ENCODE peak calls at places on chromosomes 12 and 14, in ten cellular contexts. One of them, this sample, is unnamed.

GRCh38 chr14:22556990-22557623 is 31.9 kb downstream of the DAD1 start:
- DNase-seq in AG04449: no peak
- DNase-seq in astrocyte of the hippocampus: peak; percentile 90
- DNase-seq in DMS53: peak; percentile 81
- DNase-seq in left colon: peak; percentile 93
- DNase-seq in activated naive CD8-positive, alpha-beta T cell treated with anti-CD3 and anti-CD28 coated beads for 36 hours: peak; percentile 90
- DNase-seq in H9: peak; percentile 87
- DNase-seq in Daoy: peak; percentile 87
- DNase-seq in Right ventricle myocardium superior: peak; percentile 89
- DNase-seq in mucosa of descending colon: peak; percentile 93
- DNase-seq in this sample: peak; percentile 88

GRCh38 chr14:61345144-61345482 is 23.7 kb downstream of the PRKCH start:
- DNase-seq in AG04449: no peak
- DNase-seq in astrocyte of the hippocampus: no peak
- DNase-seq in DMS53: no peak
- DNase-seq in left colon: no peak
- DNase-seq in activated naive CD8-positive, alpha-beta T cell treated with anti-CD3 and anti-CD28 coated beads for 36 hours: no peak
- DNase-seq in H9: no peak
- DNase-seq in Daoy: no peak
- DNase-seq in Right ventricle myocardium superior: no peak
- DNase-seq in mucosa of descending colon: no peak
- DNase-seq in this sample: no peak

GRCh38 chr14:91317381-91318313 is 73.1 kb upstream of the GPR68 start:
- DNase-seq in AG04449: no peak
- DNase-seq in astrocyte of the hippocampus: peak; percentile 16
- DNase-seq in DMS53: no peak
- DNase-seq in left colon: peak; percentile 95
- DNase-seq in activated naive CD8-positive, alpha-beta T cell treated with anti-CD3 and anti-CD28 coated beads for 36 hours: peak; percentile 88
- DNase-seq in H9: no peak
- DNase-seq in Daoy: peak; percentile 80
- DNase-seq in Right ventricle myocardium superior: peak; percentile 90
- DNase-seq in mucosa of descending colon: peak; percentile 94
- DNase-seq in this sample: peak; percentile 74

GRCh38 chr14:76919811-76920571 is 93.8 kb downstream of the LRRC74A start:
- DNase-seq in AG04449: no peak
- DNase-seq in astrocyte of the hippocampus: peak; percentile 82
- DNase-seq in DMS53: peak; percentile 94
- DNase-seq in left colon: peak; percentile 53
- DNase-seq in activated naive CD8-positive, alpha-beta T cell treated with anti-CD3 and anti-CD28 coated beads for 36 hours: peak; percentile 55
- DNase-seq in H9: peak; percentile 70
- DNase-seq in Daoy: peak; percentile 93
- DNase-seq in Right ventricle myocardium superior: peak; percentile 69
- DNase-seq in mucosa of descending colon: peak; percentile 61
- DNase-seq in this sample: peak; percentile 33

GRCh38 chr12:20369164-20370000 is 1.0 kb downstream of the PDE3A start:
- DNase-seq in AG04449: no peak
- DNase-seq in astrocyte of the hippocampus: peak; percentile 84
- DNase-seq in DMS53: peak; percentile 89
- DNase-seq in left colon: peak; percentile 83
- DNase-seq in activated naive CD8-positive, alpha-beta T cell treated with anti-CD3 and anti-CD28 coated beads for 36 hours: peak; percentile 18
- DNase-seq in H9: peak; percentile 75
- DNase-seq in Daoy: peak; percentile 54
- DNase-seq in Right ventricle myocardium superior: peak; percentile 91
- DNase-seq in mucosa of descending colon: peak; percentile 88
- DNase-seq in this sample: no peak

GRCh38 chr14:62117010-62117717 is 354.9 kb downstream of the SNAPC1 start:
- DNase-seq in AG04449: no peak
- DNase-seq in astrocyte of the hippocampus: peak; percentile 83
- DNase-seq in DMS53: peak; percentile 89
- DNase-seq in left colon: peak; percentile 62
- DNase-seq in activated naive CD8-positive, alpha-beta T cell treated with anti-CD3 and anti-CD28 coated beads for 36 hours: peak; percentile 74
- DNase-seq in H9: peak; percentile 98
- DNase-seq in Daoy: peak; percentile 87
- DNase-seq in Right ventricle myocardium superior: peak; percentile 69
- DNase-seq in mucosa of descending colon: peak; percentile 50
- DNase-seq in this sample: peak; percentile 18

GRCh38 chr14:24605435-24606190 is 3.9 kb downstream of the GZMH start:
- DNase-seq in AG04449: no peak
- DNase-seq in astrocyte of the hippocampus: peak; percentile 4
- DNase-seq in DMS53: peak; percentile 57
- DNase-seq in left colon: peak; percentile 51
- DNase-seq in activated naive CD8-positive, alpha-beta T cell treated with anti-CD3 and anti-CD28 coated beads for 36 hours: peak; percentile 73
- DNase-seq in H9: peak; percentile 74
- DNase-seq in Daoy: no peak
- DNase-seq in Right ventricle myocardium superior: no peak
- DNase-seq in mucosa of descending colon: peak; percentile 63
- DNase-seq in this sample: peak; percentile 64

GRCh38 chr12:49874142-49874897 is 29.4 kb downstream of the FAIM2 start:
- DNase-seq in AG04449: no peak
- DNase-seq in astrocyte of the hippocampus: no peak
- DNase-seq in DMS53: no peak
- DNase-seq in left colon: no peak
- DNase-seq in activated naive CD8-positive, alpha-beta T cell treated with anti-CD3 and anti-CD28 coated beads for 36 hours: no peak
- DNase-seq in H9: no peak
- DNase-seq in Daoy: no peak
- DNase-seq in Right ventricle myocardium superior: no peak
- DNase-seq in mucosa of descending colon: no peak
- DNase-seq in this sample: no peak

GRCh38 chr12:48973992-48974673 is 2.6 kb upstream of the WNT10B start:
- DNase-seq in AG04449: no peak
- DNase-seq in astrocyte of the hippocampus: peak; percentile 82
- DNase-seq in DMS53: peak; percentile 22
- DNase-seq in left colon: peak; percentile 60
- DNase-seq in activated naive CD8-positive, alpha-beta T cell treated with anti-CD3 and anti-CD28 coated beads for 36 hours: peak; percentile 49
- DNase-seq in H9: peak; percentile 83
- DNase-seq in Daoy: peak; percentile 75
- DNase-seq in Right ventricle myocardium superior: peak; percentile 80
- DNase-seq in mucosa of descending colon: peak; percentile 71
- DNase-seq in this sample: no peak

This sample was measured in T-helper 2 cell treated with Interferon-gamma antibody and Interleukin-4, amounts not matched to agents 5 μg/mL and 100 μg/mL, for 36 hours.